ENCODE peak calls at places on chromosome 17, in six cellular contexts. P, K, O, X, G and L are unnamed samples.

GRCh38 chr17:69434164-69434579 is 19.7 kb downstream of the MAP2K6 start:
- DNase-seq in P (peak), K (peak), O (no peak), X (no peak), G (no peak), L (no peak)

GRCh38 chr17:15981646-15982580 is 17.6 kb downstream of the ZSWIM7 start:
- DNase-seq in P (peak), K (no peak), O (no peak), X (no peak), G (no peak), L (no peak)

GRCh38 chr17:74677558-74678466 is 34.9 kb downstream of the CD300LF start:
- DNase-seq in P (no peak), K (no peak), O (peak), X (no peak), G (no peak), L (no peak)

GRCh38 chr17:42421479-42422332 is 1.4 kb downstream of the CAVIN1 start:
- DNase-seq in P (no peak), K (no peak), O (no peak), X (no peak), G (no peak), L (no peak)

GRCh38 chr17:68565656-68566055 is 35.5 kb downstream of the FAM20A start:
- DNase-seq in P (no peak), K (no peak), O (no peak), X (no peak), G (no peak), L (no peak)

GRCh38 chr17:27481327-27481726 is 25.1 kb downstream of the KSR1 start:
- DNase-seq in P (no peak), K (no peak), O (no peak), X (no peak), G (peak), L (no peak)

GRCh38 chr17:33080091-33080490 is 88.4 kb downstream of the SPACA3 start:
- DNase-seq in P (no peak), K (no peak), O (no peak), X (no peak), G (no peak), L (peak)

GRCh38 chr17:76914937-76915336 is 46.7 kb downstream of the MGAT5B start:
- DNase-seq in P (no peak), K (no peak), O (no peak), X (no peak), G (no peak), L (no peak)

GRCh38 chr17:65698381-65699061 is 137.1 kb upstream of the AXIN2 start:
- DNase-seq in P (no peak), K (no peak), O (no peak), X (no peak), G (no peak), L (no peak)

GRCh38 chr17:17921192-17922082 is 50.8 kb downstream of the TOM1L2 start:
- DNase-seq in P (no peak), K (peak), O (peak), X (no peak), G (no peak), L (peak)

GRCh38 chr17:57527437-57528083 is 217.5 kb downstream of the CCDC182 start:
- DNase-seq in P (no peak), K (no peak), O (no peak), X (no peak), G (no peak), L (peak)

GRCh38 chr17:59699786-59700185 is 7.4 kb downstream of the PTRH2 start:
- DNase-seq in P (no peak), K (no peak), O (no peak), X (no peak), G (no peak), L (no peak)

GRCh38 chr17:19461139-19461538 is 50.1 kb downstream of the RNF112 start:
- DNase-seq in P (no peak), K (no peak), O (no peak), X (no peak), G (no peak), L (peak)

GRCh38 chr17:33964344-33964979 is 290.6 kb upstream of the CCL2 start:
- DNase-seq in P (peak), K (no peak), O (no peak), X (no peak), G (no peak), L (no peak)

GRCh38 chr17:59754547-59754946 is 47.1 kb downstream of the VMP1 start:
- DNase-seq in P (peak), K (no peak), O (peak), X (no peak), G (no peak), L (no peak)

GRCh38 chr17:21066394-21066793 is 23.6 kb upstream of the USP22 start:
- DNase-seq in P (peak), K (no peak), O (no peak), X (no peak), G (no peak), L (no peak)

GRCh38 chr17:17493249-17493985 is 2.8 kb downstream of the RASD1 start:
- DNase-seq in P (no peak), K (no peak), O (no peak), X (no peak), G (no peak), L (peak)

GRCh38 chr17:1197781-1198490 is 18.2 kb upstream of the ABR start:
- DNase-seq in P (peak), K (peak), O (no peak), X (no peak), G (peak), L (no peak)

GRCh38 chr17:75370288-75370687 is 35.2 kb downstream of the GRB2 start:
- DNase-seq in P (no peak), K (no peak), O (no peak), X (no peak), G (no peak), L (no peak)